ENCODE peak calls at places on chromosomes 16 and 17, in nine cellular contexts. L is GM04503; F is IMR-90; J is activated CD8-positive, alpha-beta T cell treated with anti-CD3 and anti-CD28 coated beads for 36 hours; T is mucosa of gallbladder; D is glutamatergic neuron; G is stimulated activated CD4-positive, alpha-beta T cell treated with anti-CD3 and anti-CD28 coated beads, Interleukin-15, amount 100 ng/mL, for 48 hours; X is activated CD4-positive, alpha-beta T cell treated with anti-CD3 and anti-CD28 coated beads for 24 hours; C is CD4-positive, CD25-positive, alpha-beta regulatory T cell. Q is an unnamed sample.

GRCh38 chr17:45020354-45021138 is 30.9 kb downstream of the DCAKD start:
- DNase-seq in X (no peak), F (peak), D (peak), T (no peak), J (no peak), G (no peak), C (no peak), L (no peak), Q (no peak)

GRCh38 chr17:34424814-34425490 is 61.9 kb upstream of the CCL1 start:
- DNase-seq in L (no peak), X (no peak), D (peak), G (no peak), C (no peak), F (no peak), T (no peak), J (no peak), Q (no peak)

GRCh38 chr17:3639981-3640596 is 3.5 kb downstream of the CTNS start:
- DNase-seq in G (peak), X (no peak), L (no peak), D (no peak), F (peak), C (no peak), J (peak), T (no peak), Q (no peak)

GRCh38 chr17:71409137-71409536 is 711.7 kb upstream of the SOX9 start:
- DNase-seq in G (no peak), J (no peak), C (no peak), T (no peak), X (no peak), D (no peak), L (no peak), F (no peak), Q (no peak)

GRCh38 chr17:17053446-17054379 is 11.5 kb downstream of the MPRIP start:
- DNase-seq in T (no peak), X (no peak), F (no peak), D (peak), L (no peak), G (no peak), C (no peak), J (no peak), Q (no peak)

GRCh38 chr17:62895650-62896301 is 70.3 kb upstream of the TANC2 start:
- DNase-seq in G (no peak), X (no peak), D (no peak), L (no peak), F (peak), C (no peak), J (no peak), T (no peak), Q (no peak)

GRCh38 chr17:9228408-9229159 is 207.3 kb downstream of the NTN1 start:
- DNase-seq in F (peak), X (no peak), T (no peak), C (no peak), D (no peak), J (peak), L (peak), G (no peak), Q (no peak)

GRCh38 chr17:27473748-27474609 is 17.7 kb downstream of the KSR1 start:
- DNase-seq in X (peak), T (peak), G (peak), F (no peak), L (no peak), C (peak), J (peak), D (no peak), Q (peak)

GRCh38 chr17:78460951-78461944 is 82.8 kb downstream of the PGS1 start:
- DNase-seq in T (no peak), D (no peak), C (no peak), J (no peak), G (no peak), L (no peak), F (no peak), X (no peak), Q (no peak)

GRCh38 chr16:24609740-24610420 is 70.5 kb downstream of the RBBP6 start:
- DNase-seq in J (peak), D (peak), X (peak), C (no peak), T (peak), G (no peak), F (peak), L (peak), Q (no peak)

GRCh38 chr16:80265624-80266306 is 275.0 kb upstream of the DYNLRB2 start:
- DNase-seq in T (peak), J (no peak), F (peak), C (no peak), L (no peak), X (no peak), G (no peak), D (no peak), Q (no peak)

GRCh38 chr16:86302710-86303109 is 207.6 kb upstream of the FOXF1 start:
- DNase-seq in X (no peak), C (no peak), J (no peak), L (no peak), G (no peak), D (no peak), T (no peak), F (no peak), Q (no peak)

GRCh38 chr17:54864636-54865420 is 35.8 kb upstream of the TOM1L1 start:
- DNase-seq in X (no peak), C (no peak), L (no peak), G (no peak), J (no peak), T (no peak), D (no peak), F (no peak), Q (no peak)

GRCh38 chr16:22887445-22887844 is 73.5 kb downstream of the HS3ST2 start:
- DNase-seq in L (no peak), X (no peak), C (no peak), T (no peak), D (no peak), F (no peak), J (no peak), G (no peak), Q (no peak)

GRCh38 chr17:66569572-66569971 is 265.3 kb upstream of the CACNG5 start:
- DNase-seq in T (no peak), J (no peak), F (no peak), C (no peak), L (no peak), X (no peak), G (no peak), D (no peak), Q (no peak)

GRCh38 chr17:82112866-82113390 is 14.9 kb upstream of the FASN start:
- DNase-seq in L (no peak), J (no peak), C (no peak), F (no peak), G (no peak), D (no peak), T (no peak), X (no peak), Q (no peak)

GRCh38 chr16:28924399-28924761 is 658 bp downstream of the RABEP2 start:
- DNase-seq in J (no peak), G (no peak), L (no peak), C (no peak), T (no peak), D (no peak), F (no peak), X (no peak), Q (no peak)

GRCh38 chr16:70254965-70255286 is 3.2 kb upstream of the EXOSC6 start:
- DNase-seq in T (no peak), J (no peak), F (no peak), L (no peak), X (no peak), D (no peak), C (no peak), G (no peak), Q (no peak)

GRCh38 chr16:67445441-67445912 is 14.6 kb downstream of the HSD11B2 start:
- DNase-seq in D (no peak), L (no peak), J (no peak), C (no peak), G (no peak), X (no peak), T (no peak), F (no peak), Q (no peak)

GRCh38 chr16:21222495-21223337 is 10.8 kb upstream of the ANKS4B start:
- DNase-seq in D (no peak), F (no peak), L (no peak), J (no peak), X (no peak), G (no peak), C (no peak), T (no peak), Q (no peak)

GRCh38 chr16:51607202-51607756 is 456.2 kb upstream of the SALL1 start:
- DNase-seq in F (no peak), J (no peak), L (no peak), T (no peak), C (no peak), G (no peak), D (no peak), X (no peak), Q (no peak)

GRCh38 chr17:65799454-65799853 is 238.0 kb upstream of the AXIN2 start:
- DNase-seq in C (no peak), J (no peak), G (peak), X (no peak), L (no peak), F (no peak), D (no peak), T (no peak), Q (no peak)

GRCh38 chr17:15384142-15384803 is 42.9 kb upstream of the TEKT3 start:
- DNase-seq in T (peak), L (no peak), D (no peak), C (no peak), G (no peak), F (peak), X (no peak), J (no peak), Q (no peak)

GRCh38 chr17:72587156-72587555 is 466.3 kb downstream of the SOX9 start:
- DNase-seq in L (no peak), T (no peak), J (no peak), C (no peak), G (no peak), F (no peak), X (no peak), D (no peak), Q (no peak)

GRCh38 chr16:85583491-85584181 is 29.5 kb upstream of the GSE1 start:
- DNase-seq in J (peak), T (no peak), C (no peak), X (no peak), L (peak), F (peak), D (no peak), G (no peak), Q (no peak)

GRCh38 chr16:4474192-4474961 is at the start of gene NMRAL1:
- DNase-seq in J (peak), G (peak), F (peak), T (peak), D (peak), L (peak), X (peak), C (peak), Q (peak)

GRCh38 chr17:2982854-2983636 is 80.4 kb downstream of the OR1D5 start:
- DNase-seq in J (no peak), D (no peak), C (no peak), X (no peak), G (no peak), L (peak), T (peak), F (peak), Q (no peak)

Q was measured in CMK.